ENCODE peak calls at places on chromosomes 11 and 22, in eight cellular contexts. One of them, this sample, is unnamed.

GRCh38 chr22:38984224-38984623 is 2.1 kb downstream of the APOBEC3B start:
- DNase-seq in body of pancreas: no peak
- DNase-seq in amniotic stem cell: no peak
- DNase-seq in MV-4-11: peak
- DNase-seq in bronchial epithelial cell: no peak
- DNase-seq in CD8-positive, alpha-beta T cell: no peak
- DNase-seq in activated effector memory CD4-positive, alpha-beta T cell treated with anti-CD3 and anti-CD28 coated beads, Interleukin-2, amount 50 U/mL, for 16 hours: no peak
- DNase-seq in left colon: no peak
- DNase-seq in this sample: no peak

GRCh38 chr11:24171869-24172268 is 325.0 kb upstream of the LUZP2 start:
- DNase-seq in amniotic stem cell: no peak
- DNase-seq in body of pancreas: no peak
- DNase-seq in CD8-positive, alpha-beta T cell: no peak
- DNase-seq in left colon: no peak
- DNase-seq in bronchial epithelial cell: no peak
- DNase-seq in MV-4-11: no peak
- DNase-seq in activated effector memory CD4-positive, alpha-beta T cell treated with anti-CD3 and anti-CD28 coated beads, Interleukin-2, amount 50 U/mL, for 16 hours: no peak
- DNase-seq in this sample: no peak

GRCh38 chr11:15885913-15886698 is 470.2 kb downstream of the SOX6 start:
- DNase-seq in MV-4-11: no peak
- DNase-seq in bronchial epithelial cell: no peak
- DNase-seq in amniotic stem cell: no peak
- DNase-seq in CD8-positive, alpha-beta T cell: no peak
- DNase-seq in body of pancreas: no peak
- DNase-seq in left colon: no peak
- DNase-seq in activated effector memory CD4-positive, alpha-beta T cell treated with anti-CD3 and anti-CD28 coated beads, Interleukin-2, amount 50 U/mL, for 16 hours: no peak
- DNase-seq in this sample: no peak

GRCh38 chr11:68673291-68673930 is 10.9 kb upstream of the GAL start:
- DNase-seq in activated effector memory CD4-positive, alpha-beta T cell treated with anti-CD3 and anti-CD28 coated beads, Interleukin-2, amount 50 U/mL, for 16 hours: no peak
- DNase-seq in body of pancreas: no peak
- DNase-seq in MV-4-11: no peak
- DNase-seq in CD8-positive, alpha-beta T cell: no peak
- DNase-seq in amniotic stem cell: no peak
- DNase-seq in bronchial epithelial cell: no peak
- DNase-seq in left colon: no peak
- DNase-seq in this sample: no peak

GRCh38 chr11:1460994-1461805 is 25.4 kb downstream of the MOB2 start:
- DNase-seq in MV-4-11: no peak
- DNase-seq in body of pancreas: no peak
- DNase-seq in amniotic stem cell: no peak
- DNase-seq in activated effector memory CD4-positive, alpha-beta T cell treated with anti-CD3 and anti-CD28 coated beads, Interleukin-2, amount 50 U/mL, for 16 hours: no peak
- DNase-seq in left colon: no peak
- DNase-seq in CD8-positive, alpha-beta T cell: no peak
- DNase-seq in bronchial epithelial cell: no peak
- DNase-seq in this sample: no peak

GRCh38 chr11:16606784-16607674 is 131.4 kb upstream of the C11orf58 start:
- DNase-seq in CD8-positive, alpha-beta T cell: no peak
- DNase-seq in left colon: peak
- DNase-seq in amniotic stem cell: no peak
- DNase-seq in bronchial epithelial cell: no peak
- DNase-seq in body of pancreas: peak
- DNase-seq in MV-4-11: no peak
- DNase-seq in activated effector memory CD4-positive, alpha-beta T cell treated with anti-CD3 and anti-CD28 coated beads, Interleukin-2, amount 50 U/mL, for 16 hours: no peak
- DNase-seq in this sample: peak

GRCh38 chr22:19821523-19822300 is 33.0 kb downstream of the GNB1L start:
- DNase-seq in amniotic stem cell: no peak
- DNase-seq in MV-4-11: no peak
- DNase-seq in left colon: no peak
- DNase-seq in CD8-positive, alpha-beta T cell: no peak
- DNase-seq in activated effector memory CD4-positive, alpha-beta T cell treated with anti-CD3 and anti-CD28 coated beads, Interleukin-2, amount 50 U/mL, for 16 hours: peak
- DNase-seq in body of pancreas: peak
- DNase-seq in bronchial epithelial cell: no peak
- DNase-seq in this sample: no peak

GRCh38 chr11:1852885-1853284 is at the start of gene LSP1:
- DNase-seq in MV-4-11: peak
- DNase-seq in bronchial epithelial cell: no peak
- DNase-seq in CD8-positive, alpha-beta T cell: peak
- DNase-seq in amniotic stem cell: no peak
- DNase-seq in activated effector memory CD4-positive, alpha-beta T cell treated with anti-CD3 and anti-CD28 coated beads, Interleukin-2, amount 50 U/mL, for 16 hours: peak
- DNase-seq in left colon: peak
- DNase-seq in body of pancreas: no peak
- DNase-seq in this sample: no peak

GRCh38 chr11:88709567-88709966 is 356.2 kb downstream of the GRM5 start:
- DNase-seq in body of pancreas: no peak
- DNase-seq in CD8-positive, alpha-beta T cell: no peak
- DNase-seq in left colon: peak
- DNase-seq in activated effector memory CD4-positive, alpha-beta T cell treated with anti-CD3 and anti-CD28 coated beads, Interleukin-2, amount 50 U/mL, for 16 hours: no peak
- DNase-seq in MV-4-11: no peak
- DNase-seq in bronchial epithelial cell: peak
- DNase-seq in amniotic stem cell: no peak
- DNase-seq in this sample: peak

GRCh38 chr11:118592616-118593367 is 14.6 kb upstream of the PHLDB1 start:
- DNase-seq in amniotic stem cell: no peak
- DNase-seq in left colon: no peak
- DNase-seq in CD8-positive, alpha-beta T cell: no peak
- DNase-seq in bronchial epithelial cell: no peak
- DNase-seq in MV-4-11: no peak
- DNase-seq in body of pancreas: no peak
- DNase-seq in activated effector memory CD4-positive, alpha-beta T cell treated with anti-CD3 and anti-CD28 coated beads, Interleukin-2, amount 50 U/mL, for 16 hours: no peak
- DNase-seq in this sample: no peak

GRCh38 chr11:23540101-23540561 is 679.9 kb upstream of the CCDC179 start:
- DNase-seq in activated effector memory CD4-positive, alpha-beta T cell treated with anti-CD3 and anti-CD28 coated beads, Interleukin-2, amount 50 U/mL, for 16 hours: no peak
- DNase-seq in left colon: peak
- DNase-seq in CD8-positive, alpha-beta T cell: no peak
- DNase-seq in amniotic stem cell: no peak
- DNase-seq in body of pancreas: no peak
- DNase-seq in MV-4-11: peak
- DNase-seq in bronchial epithelial cell: peak
- DNase-seq in this sample: peak